ENCODE peak calls at places on chromosomes 13 and 19, in eight cellular contexts. N, L, K, U, O, B, C and Q are unnamed samples.
A peak's percentile ranks its signal among the peaks of the same experiment; 100 is the strongest.

GRCh38 chr13:62113145-62113544 is 697.5 kb upstream of the PCDH20 start:
- DNase-seq in N (no peak), L (no peak), K (peak; percentile 63), U (no peak), O (no peak), B (no peak), C (no peak), Q (no peak)

GRCh38 chr13:51583875-51584730 is at the start of gene WDFY2:
- DNase-seq in N (peak; percentile 100), L (peak; percentile 100), K (peak; percentile 100), U (peak; percentile 100), O (peak; percentile 100), B (peak; percentile 100), C (peak; percentile 99), Q (peak; percentile 99)

GRCh38 chr13:50130686-50131051 is 115.4 kb downstream of the KCNRG start:
- DNase-seq in N (peak; percentile 36), L (peak; percentile 53), K (no peak), U (peak; percentile 58), O (no peak), B (peak; percentile 42), C (no peak), Q (no peak)

GRCh38 chr13:37476874-37477273 is 121.7 kb downstream of the POSTN start:
- DNase-seq in N (peak; percentile 15), L (peak; percentile 45), K (peak; percentile 48), U (no peak), O (no peak), B (no peak), C (no peak), Q (no peak)

GRCh38 chr13:39468306-39468705 is 134.7 kb downstream of the LHFPL6 start:
- DNase-seq in N (no peak), L (no peak), K (no peak), U (no peak), O (no peak), B (no peak), C (no peak), Q (no peak)

GRCh38 chr13:24168392-24168750 is 7.9 kb downstream of the SPATA13 start:
- DNase-seq in N (no peak), L (no peak), K (no peak), U (no peak), O (no peak), B (no peak), C (no peak), Q (no peak)

GRCh38 chr19:17390665-17391370 is 3.2 kb downstream of the CCDC194 start:
- DNase-seq in N (peak; percentile 93), L (peak; percentile 88), K (peak; percentile 95), U (peak; percentile 96), O (peak; percentile 90), B (peak; percentile 83), C (peak; percentile 46), Q (peak; percentile 18)

GRCh38 chr13:36706755-36707154 is 32.9 kb downstream of the SERTM1 start:
- DNase-seq in N (no peak), L (peak; percentile 74), K (no peak), U (no peak), O (no peak), B (no peak), C (no peak), Q (no peak)

GRCh38 chr19:45682908-45683307 is 8.8 kb downstream of the SNRPD2 start:
- DNase-seq in N (no peak), L (no peak), K (no peak), U (no peak), O (no peak), B (no peak), C (no peak), Q (no peak)

GRCh38 chr19:45682117-45682516 is 9.6 kb downstream of the SNRPD2 start:
- DNase-seq in N (no peak), L (no peak), K (no peak), U (no peak), O (no peak), B (no peak), C (no peak), Q (no peak)

GRCh38 chr19:45676851-45677263 is 8.8 kb downstream of the GIPR start:
- DNase-seq in N (no peak), L (no peak), K (peak; percentile 21), U (no peak), O (no peak), B (peak; percentile 42), C (no peak), Q (no peak)

GRCh38 chr19:45681391-45682015 is 10.2 kb downstream of the SNRPD2 start:
- DNase-seq in N (peak; percentile 68), L (peak; percentile 71), K (peak; percentile 90), U (peak; percentile 88), O (peak; percentile 82), B (peak; percentile 85), C (peak; percentile 89), Q (no peak)

DNA sequence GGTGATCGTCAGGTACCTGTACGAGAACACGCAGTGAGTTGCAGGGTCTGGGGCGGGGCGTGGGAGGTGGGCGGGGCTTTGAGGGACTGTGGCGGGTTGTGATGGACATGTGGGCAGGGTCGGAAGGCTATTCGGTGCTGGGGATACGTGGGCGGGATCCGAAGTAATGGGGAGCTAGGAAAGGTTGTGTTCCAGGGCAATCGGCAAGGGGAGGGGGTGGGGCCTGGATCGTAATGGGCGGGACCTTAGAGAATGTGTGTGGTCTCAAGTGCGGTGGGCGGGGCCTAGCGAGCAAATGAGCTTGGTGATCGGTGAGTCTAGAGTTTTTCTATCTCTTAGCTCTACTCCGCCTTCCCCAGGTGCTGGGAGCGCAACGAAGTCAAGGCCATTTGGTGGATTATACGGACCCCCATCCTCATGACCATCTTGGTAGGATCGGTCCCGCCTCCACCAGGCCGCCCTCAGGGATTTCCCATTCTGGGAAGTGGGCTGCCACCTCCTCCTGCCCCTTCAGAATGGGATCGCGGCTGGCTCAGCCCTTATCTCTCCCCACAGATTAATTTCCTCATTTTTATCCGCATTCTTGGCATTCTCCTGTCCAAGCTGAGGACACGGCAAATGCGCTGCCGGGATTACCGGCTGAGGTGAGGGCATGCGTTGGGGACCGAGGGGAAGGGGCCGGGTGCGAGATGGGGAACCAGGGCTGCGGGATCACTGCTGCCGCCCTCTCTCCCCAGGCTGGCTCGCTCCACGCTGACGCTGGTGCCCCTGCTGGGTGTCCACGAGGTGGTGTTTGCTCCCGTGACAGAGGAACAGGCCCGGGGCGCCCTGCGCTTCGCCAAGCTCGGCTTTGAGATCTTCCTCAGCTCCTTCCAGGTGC is 9.6 kb downstream of the GIPR start:
- DNase-seq in N (peak; percentile 54), L (peak; percentile 90), K (peak; percentile 99), U (peak; percentile 69), O (peak; percentile 29), B (peak; percentile 78), C (peak; percentile 49), Q (peak; percentile 68)
- H3K27ac ChIP-seq in N (no peak overlapping the region), L (no peak overlapping the region), K (no peak overlapping the region), U (no peak overlapping the region), O (no peak overlapping the region), B (no peak overlapping the region), C (no peak overlapping the region), Q (peak overlapping the region; percentile 22)

GRCh38 chr19:4172861-4173473 is 9.4 kb downstream of the SIRT6 start:
- DNase-seq in N (peak; percentile 56), L (peak; percentile 7), K (peak; percentile 71), U (peak; percentile 69), O (peak; percentile 54), B (peak; percentile 66), C (no peak), Q (no peak)

GRCh38 chr19:4174212-4174894 is 8.0 kb downstream of the SIRT6 start:
- DNase-seq in N (no peak), L (no peak), K (no peak), U (no peak), O (no peak), B (no peak), C (no peak), Q (no peak)

GRCh38 chr19:4175669-4175931 is 6.8 kb downstream of the SIRT6 start:
- DNase-seq in N (no peak), L (no peak), K (no peak), U (no peak), O (no peak), B (no peak), C (no peak), Q (no peak)

GRCh38 chr19:4174895-4175668 is 7.3 kb downstream of the SIRT6 start:
- DNase-seq in N (no peak), L (no peak), K (no peak), U (no peak), O (no peak), B (no peak), C (no peak), Q (no peak)

GRCh38 chr19:4173479-4174211 is 8.7 kb downstream of the SIRT6 start:
- DNase-seq in N (no peak), L (no peak), K (no peak), U (no peak), O (no peak), B (no peak), C (no peak), Q (no peak)
- H3K27ac ChIP-seq in N (no peak overlapping the region), L (no peak overlapping the region), K (no peak overlapping the region), U (no peak overlapping the region), O (no peak overlapping the region), B (no peak overlapping the region), C (no peak overlapping the region), Q (no peak overlapping the region)

GRCh38 chr19:1875646-1876493 is 9.4 kb downstream of the ABHD17A start:
- DNase-seq in N (peak; percentile 91), L (peak; percentile 74), K (peak; percentile 95), U (peak; percentile 96), O (peak; percentile 88), B (peak; percentile 80), C (peak; percentile 95), Q (peak; percentile 44)

GRCh38 chr19:1871630-1872029 is 8.3 kb upstream of the KLF16 start:
- DNase-seq in N (no peak), L (no peak), K (no peak), U (no peak), O (no peak), B (no peak), C (no peak), Q (no peak)

GRCh38 chr19:1874554-1875185 is 10.6 kb downstream of the ABHD17A start:
- DNase-seq in N (no peak), L (no peak), K (no peak), U (no peak), O (no peak), B (peak; percentile 63), C (no peak), Q (no peak)

GRCh38 chr19:1872807-1873523 is 9.6 kb upstream of the KLF16 start:
- DNase-seq in N (no peak), L (no peak), K (no peak), U (no peak), O (peak; percentile 15), B (no peak), C (no peak), Q (no peak)

DNA sequence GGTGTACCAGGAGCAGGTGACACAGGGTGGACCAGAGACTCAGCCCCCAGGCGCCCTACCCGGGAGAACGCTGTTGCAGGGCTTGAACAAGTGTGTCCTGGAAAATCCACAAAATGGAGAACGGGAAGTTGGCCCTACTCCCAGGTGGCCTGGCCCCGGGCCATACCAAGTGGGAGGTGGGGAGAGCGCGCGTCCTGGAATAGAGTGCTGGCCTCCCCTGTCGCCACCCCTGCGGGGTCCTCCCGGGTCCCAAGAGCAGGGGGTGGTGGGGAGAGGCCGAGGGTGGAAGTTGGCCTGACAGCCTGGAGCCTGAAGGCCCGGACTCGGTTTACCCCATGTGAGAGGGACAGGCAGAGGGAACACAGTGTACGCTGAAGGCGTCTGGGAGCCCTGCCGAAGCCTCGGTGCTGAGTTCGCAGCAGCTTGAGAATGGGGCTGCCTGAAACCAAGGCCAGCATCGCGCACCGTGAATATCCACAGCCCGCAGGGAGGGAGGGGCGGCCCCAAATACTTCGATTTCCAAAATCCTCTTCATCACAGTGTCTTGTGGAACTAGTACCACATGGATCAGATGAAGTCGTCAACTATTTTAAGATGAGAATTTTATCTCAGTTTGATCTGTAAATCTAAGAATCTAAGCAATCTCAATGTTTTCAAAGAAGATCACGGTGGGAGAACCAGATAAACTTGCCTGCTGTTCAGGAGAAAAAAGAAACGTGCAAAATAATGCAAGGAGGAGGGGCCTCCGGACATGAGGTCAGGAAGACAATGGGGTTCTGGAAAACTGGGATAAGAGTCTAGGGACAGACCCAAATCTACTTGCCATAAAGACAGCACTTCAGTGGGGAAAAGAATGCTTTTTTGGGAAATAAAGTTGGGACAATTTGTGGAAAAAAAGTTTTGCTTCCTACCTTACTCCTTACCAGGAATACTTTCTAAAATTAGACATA is 10.4 kb upstream of the KLF16 start:
- DNase-seq in N (peak; percentile 78), L (no peak), K (no peak), U (no peak), O (peak; percentile 68), B (no peak), C (peak; percentile 51), Q (no peak)
- H3K27ac ChIP-seq in N (peak overlapping the region; percentile 96), L (no peak overlapping the region), K (no peak overlapping the region), U (peak overlapping the region; percentile 11), O (peak overlapping the region; percentile 92), B (peak overlapping the region; percentile 92), C (peak overlapping the region; percentile 70), Q (peak overlapping the region; percentile 79)

GRCh38 chr19:18941628-18942354 is 774 bp upstream of the HOMER3 start:
- DNase-seq in N (no peak), L (no peak), K (no peak), U (no peak), O (no peak), B (no peak), C (no peak), Q (no peak)
- H3K27ac ChIP-seq in N (no peak overlapping the region), L (no peak overlapping the region), K (no peak overlapping the region), U (no peak overlapping the region), O (peak overlapping the region; percentile 76), B (no peak overlapping the region), C (no peak overlapping the region), Q (no peak overlapping the region)